ENCODE peak calls at places on chromosomes 7 and 10, in eight cellular contexts. B is RCC 7860, S is cardiac fibroblast, H is T-helper 9 cell, J is AG04450, N is upper lobe of right lung, P is T47D, D is NCI-H2081. E is an unnamed sample.

GRCh38 chr7:28984631-28985030 is 26.5 kb upstream of the TRIL start:
- DNase-seq in S (peak), B (peak), J (peak), D (no peak), P (peak), N (no peak), H (no peak), E (peak)

GRCh38 chr7:2120251-2120660 is 112.5 kb downstream of the MAD1L1 start:
- DNase-seq in H (peak), D (no peak), S (no peak), B (no peak), J (no peak), P (no peak), N (no peak), E (no peak)

GRCh38 chr7:91183408-91183807 is 80.8 kb upstream of the FZD1 start:
- DNase-seq in D (no peak), J (no peak), P (no peak), N (no peak), H (no peak), S (no peak), B (no peak), E (no peak)

GRCh38 chr10:28429045-28429444 is 103.9 kb upstream of the WAC start:
- DNase-seq in H (no peak), J (no peak), D (no peak), B (no peak), P (peak), S (no peak), N (no peak), E (no peak)

GRCh38 chr10:86613905-86614304 is 40.4 kb upstream of the OPN4 start:
- DNase-seq in H (no peak), J (no peak), P (no peak), N (no peak), B (no peak), D (no peak), S (no peak), E (no peak)

GRCh38 chr7:7971308-7972040 is 2.9 kb downstream of the GLCCI1 start:
- DNase-seq in J (no peak), B (no peak), S (no peak), N (no peak), P (no peak), H (no peak), D (no peak), E (no peak)

GRCh38 chr10:117342638-117343037 is 32.6 kb downstream of the PDZD8 start:
- DNase-seq in P (peak), S (peak), B (peak), N (no peak), J (peak), H (no peak), D (no peak), E (peak)

GRCh38 chr7:101168412-101169049 is 3.2 kb upstream of the VGF start:
- DNase-seq in P (no peak), B (no peak), S (no peak), N (no peak), D (no peak), J (no peak), H (no peak), E (no peak)

GRCh38 chr7:2008936-2009540 is 223.7 kb downstream of the MAD1L1 start:
- DNase-seq in N (peak), S (no peak), J (no peak), H (no peak), D (no peak), B (no peak), P (no peak), E (no peak)

E was measured in HFF-Myc.